ENCODE peak calls at places on chromosome 1, in ten cellular contexts. B is NCI-H1930; Y is activated CD4-positive, alpha-beta T cell treated with anti-CD3 and anti-CD28 coated beads, Interleukin-2, amount 50 U/mL, for 48 hours; O is AG20443; U is NCI-H1105 treated with DMSO at 0.1 percent for 48 hours; L is omental fat pad; Q is IMR-90; V is fibroblast of the aortic adventitia; S is upper lobe of right lung; X is posterior vena cava. T is an unnamed sample.

GRCh38 chr1:216346521-216346920 is 76.7 kb downstream of the USH2A start:
- DNase-seq in Y (no peak), U (no peak), B (no peak), S (no peak), X (no peak), L (no peak), Q (no peak), V (no peak), O (no peak), T (no peak)

GRCh38 chr1:228242313-228242864 is 34.5 kb downstream of the OBSCN start:
- DNase-seq in V (no peak), U (no peak), O (no peak), S (no peak), B (no peak), L (no peak), Y (no peak), X (no peak), Q (no peak), T (no peak)

GRCh38 chr1:160779662-160780397 is 16.1 kb upstream of the LY9 start:
- DNase-seq in Y (peak), V (no peak), B (peak), L (no peak), X (no peak), Q (no peak), O (no peak), S (no peak), U (no peak), T (peak)

GRCh38 chr1:89821322-89822108 is 683 bp downstream of the LRRC8D start:
- DNase-seq in O (peak), B (peak), Q (peak), S (peak), L (no peak), Y (peak), U (peak), V (no peak), X (peak), T (peak)

GRCh38 chr1:47527653-47528272 is 89.9 kb downstream of the FOXD2 start:
- DNase-seq in O (no peak), Y (no peak), L (no peak), S (no peak), V (no peak), Q (no peak), X (no peak), U (no peak), B (peak), T (no peak)

GRCh38 chr1:225765982-225766674 is 11.5 kb upstream of the SRP9 start:
- DNase-seq in X (no peak), L (no peak), U (no peak), B (no peak), V (no peak), S (no peak), O (no peak), Y (no peak), Q (no peak), T (no peak)

GRCh38 chr1:7561331-7561921 is 209.7 kb upstream of the VAMP3 start:
- DNase-seq in B (no peak), S (peak), Y (peak), L (no peak), U (no peak), X (peak), V (no peak), O (peak), Q (peak), T (peak)

GRCh38 chr1:202848191-202848542 is 37.4 kb downstream of the PCAT6 start:
- DNase-seq in V (no peak), L (no peak), S (no peak), B (no peak), X (no peak), Y (no peak), U (no peak), O (no peak), Q (peak), T (no peak)

GRCh38 chr1:1181938-1182410 is 8.3 kb downstream of the TTLL10 start:
- DNase-seq in O (no peak), L (no peak), S (no peak), Q (no peak), Y (no peak), U (no peak), V (no peak), X (no peak), B (no peak), T (no peak)

GRCh38 chr1:170836146-170836545 is 99.2 kb upstream of the MROH9 start:
- DNase-seq in L (no peak), U (no peak), O (peak), B (no peak), S (no peak), Y (no peak), X (no peak), Q (peak), V (peak), T (no peak)

GRCh38 chr1:236556606-236557005 is 32.8 kb downstream of the LGALS8 start:
- DNase-seq in X (no peak), S (no peak), B (no peak), Y (no peak), V (no peak), L (no peak), U (no peak), Q (no peak), O (no peak), T (no peak)

T was measured in activated naive CD8-positive, alpha-beta T cell treated with anti-CD3 and anti-CD28 coated beads, Interleukin-2, amount 50 U/mL, for 24 hours.